ENCODE peak calls at places on chromosomes 2 and 18, in five cellular contexts. One of them, this sample, is unnamed.

GRCh38 chr2:119311371-119311770 is 55.3 kb downstream of the C2orf76 start:
- DNase-seq in dorsolateral prefrontal cortex: no peak
- DNase-seq in OCI-LY7: peak; percentile 76
- DNase-seq in CD8-positive, alpha-beta T cell: no peak
- DNase-seq in glutamatergic neuron: no peak
- DNase-seq in this sample: no peak

GRCh38 chr18:34224423-34225217 is at the start of gene NOL4:
- DNase-seq in dorsolateral prefrontal cortex: peak; percentile 63
- DNase-seq in OCI-LY7: no peak
- DNase-seq in CD8-positive, alpha-beta T cell: no peak
- DNase-seq in glutamatergic neuron: peak; percentile 85
- DNase-seq in this sample: peak; percentile 41

GRCh38 chr18:32919799-32920198 is 147.0 kb upstream of the KLHL14 start:
- DNase-seq in dorsolateral prefrontal cortex: no peak
- DNase-seq in OCI-LY7: peak; percentile 82
- DNase-seq in CD8-positive, alpha-beta T cell: no peak
- DNase-seq in glutamatergic neuron: peak; percentile 22
- DNase-seq in this sample: peak; percentile 41

GRCh38 chr2:128195435-128195984 is 104.5 kb downstream of the UGGT1 start:
- DNase-seq in dorsolateral prefrontal cortex: no peak
- DNase-seq in OCI-LY7: no peak
- DNase-seq in CD8-positive, alpha-beta T cell: no peak
- DNase-seq in glutamatergic neuron: no peak
- DNase-seq in this sample: no peak

GRCh38 chr18:45764000-45764686 is 40.2 kb downstream of the SLC14A1 start:
- DNase-seq in dorsolateral prefrontal cortex: no peak
- DNase-seq in OCI-LY7: no peak
- DNase-seq in CD8-positive, alpha-beta T cell: no peak
- DNase-seq in glutamatergic neuron: no peak
- DNase-seq in this sample: no peak

GRCh38 chr2:150127995-150128394 is 359.5 kb downstream of the RND3 start:
- DNase-seq in dorsolateral prefrontal cortex: no peak
- DNase-seq in OCI-LY7: no peak
- DNase-seq in CD8-positive, alpha-beta T cell: no peak
- DNase-seq in glutamatergic neuron: no peak
- DNase-seq in this sample: no peak

GRCh38 chr2:44549099-44549471 is 187.3 kb downstream of the CAMKMT start:
- DNase-seq in dorsolateral prefrontal cortex: no peak
- DNase-seq in OCI-LY7: no peak
- DNase-seq in CD8-positive, alpha-beta T cell: no peak
- DNase-seq in glutamatergic neuron: no peak
- DNase-seq in this sample: no peak

GRCh38 chr2:28457237-28457636 is 38.6 kb upstream of the PLB1 start:
- DNase-seq in dorsolateral prefrontal cortex: no peak
- DNase-seq in OCI-LY7: no peak
- DNase-seq in CD8-positive, alpha-beta T cell: no peak
- DNase-seq in glutamatergic neuron: no peak
- DNase-seq in this sample: no peak

GRCh38 chr2:32372519-32373182 is 15.8 kb downstream of the BIRC6 start:
- DNase-seq in dorsolateral prefrontal cortex: no peak
- DNase-seq in OCI-LY7: no peak
- DNase-seq in CD8-positive, alpha-beta T cell: no peak
- DNase-seq in glutamatergic neuron: no peak
- DNase-seq in this sample: no peak

GRCh38 chr2:127091886-127092285 is 15.1 kb downstream of the BIN1 start:
- DNase-seq in dorsolateral prefrontal cortex: no peak
- DNase-seq in OCI-LY7: no peak
- DNase-seq in CD8-positive, alpha-beta T cell: no peak
- DNase-seq in glutamatergic neuron: no peak
- DNase-seq in this sample: no peak

GRCh38 chr2:189581354-189582139 is 961 bp upstream of the SLC40A1 start:
- DNase-seq in dorsolateral prefrontal cortex: no peak
- DNase-seq in OCI-LY7: no peak
- DNase-seq in CD8-positive, alpha-beta T cell: no peak
- DNase-seq in glutamatergic neuron: peak; percentile 22
- DNase-seq in this sample: peak; percentile 31

GRCh38 chr18:48639772-48640432 is 101.1 kb downstream of the CTIF start:
- DNase-seq in dorsolateral prefrontal cortex: no peak
- DNase-seq in OCI-LY7: no peak
- DNase-seq in CD8-positive, alpha-beta T cell: no peak
- DNase-seq in glutamatergic neuron: peak; percentile 17
- DNase-seq in this sample: peak; percentile 56

GRCh38 chr2:152460567-152460966 is 125.6 kb downstream of the FMNL2 start:
- DNase-seq in dorsolateral prefrontal cortex: no peak
- DNase-seq in OCI-LY7: no peak
- DNase-seq in CD8-positive, alpha-beta T cell: no peak
- DNase-seq in glutamatergic neuron: no peak
- DNase-seq in this sample: no peak

GRCh38 chr2:14567561-14567960 is 65.0 kb upstream of the LRATD1 start:
- DNase-seq in dorsolateral prefrontal cortex: no peak
- DNase-seq in OCI-LY7: no peak
- DNase-seq in CD8-positive, alpha-beta T cell: no peak
- DNase-seq in glutamatergic neuron: no peak
- DNase-seq in this sample: no peak

DNA sequence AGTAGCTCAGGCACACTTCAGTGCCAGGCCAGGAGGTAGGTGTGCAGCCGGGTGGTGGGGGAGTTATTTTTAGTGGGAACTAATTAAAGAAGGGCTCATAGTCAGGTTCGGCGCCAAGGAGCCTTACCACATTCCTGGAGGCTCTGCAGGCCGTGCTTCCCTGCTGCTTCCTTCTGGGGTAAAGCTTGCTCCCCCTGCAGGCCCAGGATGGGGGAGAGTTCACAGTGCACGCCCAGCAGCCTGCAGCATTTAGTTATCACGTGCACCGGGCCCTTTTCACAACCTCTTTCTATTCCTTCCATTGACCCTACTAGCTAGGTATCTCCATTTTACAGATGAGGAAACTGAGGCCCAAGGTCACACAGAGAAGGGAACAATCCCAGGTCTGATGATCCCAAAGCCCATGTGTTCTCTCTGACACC is 2.5 kb downstream of the KCNF1 start:
- DNase-seq in dorsolateral prefrontal cortex: no peak
- DNase-seq in OCI-LY7: no peak
- DNase-seq in CD8-positive, alpha-beta T cell: no peak
- DNase-seq in glutamatergic neuron: no peak
- DNase-seq in this sample: no peak
- TF ChIP-seq CTCF in dorsolateral prefrontal cortex: peak; percentile 7
- TF ChIP-seq CTCF in OCI-LY7: peak; percentile 45
- TF ChIP-seq CTCF in CD8-positive, alpha-beta T cell: no peak
- TF ChIP-seq CTCF in glutamatergic neuron: no peak
- TF ChIP-seq CTCF in this sample: no peak

DNA sequence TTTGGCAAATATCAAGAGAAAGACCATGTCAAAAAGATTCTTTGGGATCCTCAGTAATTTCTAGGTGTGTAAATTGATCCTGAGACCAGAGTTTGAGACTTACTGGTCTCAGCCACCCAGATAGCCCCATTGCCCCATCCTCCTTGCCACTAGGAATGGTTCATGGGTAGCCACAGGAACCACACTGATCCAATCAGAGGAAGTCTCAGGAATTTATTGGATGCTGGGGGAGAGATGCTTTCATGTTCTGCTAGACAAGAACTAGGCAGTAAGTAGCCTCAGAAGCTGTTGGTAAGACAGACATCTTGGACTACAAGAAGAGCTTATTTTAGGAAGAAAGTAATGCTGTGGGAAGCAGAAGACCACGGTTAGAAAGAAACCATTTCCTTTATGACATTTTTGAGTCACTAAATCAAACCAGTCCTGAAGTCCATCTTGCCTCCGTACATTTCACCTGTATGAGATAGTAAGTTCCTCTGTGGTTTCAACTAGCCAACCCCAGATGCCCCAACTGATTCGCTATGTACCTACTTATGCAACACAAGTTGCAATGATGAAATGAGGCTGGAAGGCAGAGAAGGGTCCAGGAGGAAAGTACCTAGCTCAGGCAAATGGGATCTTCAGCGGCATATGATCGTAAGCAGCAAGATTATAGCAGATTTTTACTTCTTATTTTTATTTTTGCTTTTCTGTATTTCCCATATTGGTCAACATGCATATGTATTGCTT is 3.6 kb upstream of the ST3GAL5 start:
- DNase-seq in dorsolateral prefrontal cortex: no peak
- DNase-seq in OCI-LY7: no peak
- DNase-seq in CD8-positive, alpha-beta T cell: no peak
- DNase-seq in glutamatergic neuron: no peak
- DNase-seq in this sample: no peak
- TF ChIP-seq CTCF in dorsolateral prefrontal cortex: no peak
- TF ChIP-seq CTCF in OCI-LY7: no peak
- TF ChIP-seq CTCF in CD8-positive, alpha-beta T cell: no peak
- TF ChIP-seq CTCF in glutamatergic neuron: no peak
- TF ChIP-seq CTCF in this sample: no peak

GRCh38 chr18:8428951-8429350 is 180.3 kb upstream of the RAB12 start:
- DNase-seq in dorsolateral prefrontal cortex: no peak
- DNase-seq in OCI-LY7: no peak
- DNase-seq in CD8-positive, alpha-beta T cell: no peak
- DNase-seq in glutamatergic neuron: no peak
- DNase-seq in this sample: no peak
- TF ChIP-seq CTCF in dorsolateral prefrontal cortex: no peak
- TF ChIP-seq CTCF in OCI-LY7: no peak
- TF ChIP-seq CTCF in CD8-positive, alpha-beta T cell: no peak
- TF ChIP-seq CTCF in glutamatergic neuron: no peak
- TF ChIP-seq CTCF in this sample: no peak

GRCh38 chr2:205130111-205130829 is 552.0 kb upstream of the NRP2 start:
- DNase-seq in dorsolateral prefrontal cortex: no peak
- DNase-seq in OCI-LY7: no peak
- DNase-seq in CD8-positive, alpha-beta T cell: no peak
- DNase-seq in glutamatergic neuron: no peak
- DNase-seq in this sample: no peak
- TF ChIP-seq CTCF in dorsolateral prefrontal cortex: no peak
- TF ChIP-seq CTCF in OCI-LY7: no peak
- TF ChIP-seq CTCF in CD8-positive, alpha-beta T cell: no peak
- TF ChIP-seq CTCF in glutamatergic neuron: no peak
- TF ChIP-seq CTCF in this sample: no peak

GRCh38 chr2:214960677-214961076 is 151.2 kb upstream of the BARD1 start:
- DNase-seq in dorsolateral prefrontal cortex: no peak
- DNase-seq in OCI-LY7: peak; percentile 3
- DNase-seq in CD8-positive, alpha-beta T cell: no peak
- DNase-seq in glutamatergic neuron: no peak
- DNase-seq in this sample: no peak
- TF ChIP-seq CTCF in dorsolateral prefrontal cortex: peak; percentile 45
- TF ChIP-seq CTCF in OCI-LY7: peak; percentile 63
- TF ChIP-seq CTCF in CD8-positive, alpha-beta T cell: no peak
- TF ChIP-seq CTCF in glutamatergic neuron: peak; percentile 37
- TF ChIP-seq CTCF in this sample: no peak

DNA sequence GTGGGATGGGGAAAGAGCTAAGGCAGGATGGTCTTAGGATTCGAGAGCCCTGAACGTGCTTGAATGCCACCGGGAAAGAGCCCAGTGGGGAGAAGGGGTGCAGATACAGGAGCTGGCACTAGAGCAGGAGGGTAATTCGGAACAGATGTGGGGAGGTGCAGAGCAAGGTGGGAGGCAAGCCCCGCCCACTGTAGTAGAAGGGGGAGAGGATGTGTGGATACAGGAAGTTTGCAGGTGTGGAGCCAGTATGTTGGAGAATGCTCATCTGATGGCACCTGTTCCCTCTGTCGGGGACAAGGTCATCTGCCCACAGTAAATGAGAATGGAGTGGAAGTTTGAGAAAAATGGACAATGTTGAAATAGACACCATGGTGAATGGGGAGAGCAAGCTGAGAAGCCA is 28.8 kb downstream of the CHST10 start:
- DNase-seq in dorsolateral prefrontal cortex: no peak
- DNase-seq in OCI-LY7: no peak
- DNase-seq in CD8-positive, alpha-beta T cell: no peak
- DNase-seq in glutamatergic neuron: no peak
- DNase-seq in this sample: no peak
- TF ChIP-seq CTCF in dorsolateral prefrontal cortex: no peak
- TF ChIP-seq CTCF in OCI-LY7: no peak
- TF ChIP-seq CTCF in CD8-positive, alpha-beta T cell: no peak
- TF ChIP-seq CTCF in glutamatergic neuron: no peak
- TF ChIP-seq CTCF in this sample: no peak

GRCh38 chr2:165778653-165779451 is 15.2 kb downstream of the GALNT3 start:
- DNase-seq in dorsolateral prefrontal cortex: no peak
- DNase-seq in OCI-LY7: peak; percentile 38
- DNase-seq in CD8-positive, alpha-beta T cell: no peak
- DNase-seq in glutamatergic neuron: no peak
- DNase-seq in this sample: peak; percentile 6
- TF ChIP-seq CTCF in dorsolateral prefrontal cortex: no peak
- TF ChIP-seq CTCF in OCI-LY7: peak; percentile 72
- TF ChIP-seq CTCF in CD8-positive, alpha-beta T cell: no peak
- TF ChIP-seq CTCF in glutamatergic neuron: peak; percentile 20
- TF ChIP-seq CTCF in this sample: peak; percentile 25

GRCh38 chr2:41872646-41873045 is 175.2 kb upstream of the PKDCC start:
- DNase-seq in dorsolateral prefrontal cortex: no peak
- DNase-seq in OCI-LY7: no peak
- DNase-seq in CD8-positive, alpha-beta T cell: no peak
- DNase-seq in glutamatergic neuron: no peak
- DNase-seq in this sample: no peak

GRCh38 chr2:41870257-41870570 is 177.6 kb upstream of the PKDCC start:
- DNase-seq in dorsolateral prefrontal cortex: no peak
- DNase-seq in OCI-LY7: no peak
- DNase-seq in CD8-positive, alpha-beta T cell: no peak
- DNase-seq in glutamatergic neuron: no peak
- DNase-seq in this sample: no peak

GRCh38 chr2:41869542-41870256 is 178.1 kb upstream of the PKDCC start:
- DNase-seq in dorsolateral prefrontal cortex: peak; percentile 79
- DNase-seq in OCI-LY7: peak; percentile 57
- DNase-seq in CD8-positive, alpha-beta T cell: peak; percentile 80
- DNase-seq in glutamatergic neuron: peak; percentile 94
- DNase-seq in this sample: peak; percentile 76

GRCh38 chr2:41873102-41873501 is 174.7 kb upstream of the PKDCC start:
- DNase-seq in dorsolateral prefrontal cortex: no peak
- DNase-seq in OCI-LY7: no peak
- DNase-seq in CD8-positive, alpha-beta T cell: no peak
- DNase-seq in glutamatergic neuron: no peak
- DNase-seq in this sample: no peak

GRCh38 chr2:41870948-41871522 is 176.8 kb upstream of the PKDCC start:
- DNase-seq in dorsolateral prefrontal cortex: no peak
- DNase-seq in OCI-LY7: no peak
- DNase-seq in CD8-positive, alpha-beta T cell: no peak
- DNase-seq in glutamatergic neuron: peak; percentile 42
- DNase-seq in this sample: no peak
- TF ChIP-seq CTCF in dorsolateral prefrontal cortex: no peak
- TF ChIP-seq CTCF in OCI-LY7: no peak
- TF ChIP-seq CTCF in CD8-positive, alpha-beta T cell: no peak
- TF ChIP-seq CTCF in glutamatergic neuron: peak; percentile 28
- TF ChIP-seq CTCF in this sample: no peak

This sample was measured in GM13976.